ENCODE peak calls at places on chromosomes 13 and 19, in ten cellular contexts. A is ovary, I is lower lobe of right lung, O is colonic mucosa, T is fibroblast of lung, J is A673, H is mesendoderm, P is ascending aorta, L is brain microvascular endothelial cell, D is BJ. M is an unnamed sample.
A peak's percentile ranks its signal among the peaks of the same experiment; 100 is the strongest.

GRCh38 chr19:42051166-42052115 is 18.6 kb downstream of the GRIK5 start:
- DNase-seq in O (no peak), T (no peak), H (no peak), P (no peak), D (no peak), J (no peak), A (no peak), L (no peak), I (no peak), M (peak; percentile 17)

GRCh38 chr13:26988059-26988769 is 183.4 kb downstream of the USP12 start:
- DNase-seq in T (no peak), I (no peak), A (no peak), P (no peak), L (no peak), H (no peak), O (no peak), J (no peak), D (no peak), M (peak; percentile 11)

GRCh38 chr19:17829855-17830566 is 8.7 kb upstream of the INSL3 start:
- DNase-seq in D (no peak), A (peak; percentile 93), I (no peak), O (peak; percentile 63), J (no peak), H (peak; percentile 95), T (peak; percentile 21), L (peak; percentile 14), P (no peak), M (peak; percentile 51)

GRCh38 chr13:40149611-40150283 is 494.3 kb downstream of the COG6 start:
- DNase-seq in O (no peak), A (peak; percentile 49), P (peak; percentile 66), J (peak; percentile 17), D (peak; percentile 55), H (no peak), L (peak; percentile 86), I (no peak), T (peak; percentile 90), M (peak; percentile 80)

GRCh38 chr13:72181661-72182060 is 314.7 kb upstream of the DACH1 start:
- DNase-seq in D (no peak), T (no peak), P (no peak), L (no peak), I (no peak), J (no peak), A (no peak), H (no peak), O (no peak), M (no peak)

GRCh38 chr19:55472463-55472862 is 4.0 kb upstream of the ZNF628 start:
- DNase-seq in J (no peak), D (no peak), O (no peak), T (peak; percentile 37), A (no peak), H (peak; percentile 51), L (peak; percentile 68), P (no peak), I (no peak), M (peak; percentile 87)

GRCh38 chr13:29594710-29595379 is 643 bp downstream of the SLC7A1 start:
- DNase-seq in P (peak; percentile 33), L (peak; percentile 47), D (no peak), T (peak; percentile 54), I (peak; percentile 83), H (peak; percentile 33), A (peak; percentile 70), O (peak; percentile 51), J (peak; percentile 65), M (peak; percentile 74)

GRCh38 chr19:50549927-50550593 is 18.2 kb downstream of the LRRC4B start:
- DNase-seq in D (no peak), I (no peak), L (no peak), O (no peak), T (no peak), J (no peak), P (no peak), H (no peak), A (no peak), M (no peak)

GRCh38 chr19:15461694-15462093 is 2.6 kb downstream of the RASAL3 start:
- DNase-seq in L (no peak), P (no peak), T (no peak), H (no peak), A (no peak), I (no peak), J (no peak), D (no peak), O (no peak), M (no peak)

GRCh38 chr13:59477011-59477410 is 686.7 kb downstream of the DIAPH3 start:
- DNase-seq in O (no peak), P (no peak), J (no peak), T (no peak), D (no peak), I (no peak), A (no peak), H (no peak), L (no peak), M (no peak)

GRCh38 chr13:42876810-42877550 is 95.6 kb downstream of the FAM216B start:
- DNase-seq in T (peak; percentile 49), P (no peak), L (peak; percentile 68), J (no peak), O (no peak), D (no peak), A (no peak), I (no peak), H (peak; percentile 64), M (no peak)

GRCh38 chr19:15790096-15790495 is 2.6 kb downstream of the OR10H5 start:
- DNase-seq in D (no peak), T (no peak), L (no peak), H (no peak), A (no peak), J (no peak), P (no peak), I (no peak), O (no peak), M (peak; percentile 30)

GRCh38 chr13:109625156-109625555 is 161.2 kb downstream of the IRS2 start:
- DNase-seq in D (no peak), P (no peak), J (no peak), O (no peak), A (no peak), H (no peak), L (no peak), T (no peak), I (no peak), M (no peak)

GRCh38 chr13:109616021-109616420 is 170.4 kb downstream of the IRS2 start:
- DNase-seq in O (no peak), L (no peak), H (no peak), D (no peak), J (no peak), P (no peak), A (no peak), T (no peak), I (no peak), M (no peak)

GRCh38 chr13:109627649-109628048 is 158.7 kb downstream of the IRS2 start:
- DNase-seq in T (no peak), I (no peak), H (no peak), J (no peak), O (no peak), D (no peak), A (no peak), L (no peak), P (no peak), M (no peak)

GRCh38 chr13:109626386-109627171 is 159.8 kb downstream of the IRS2 start:
- DNase-seq in D (no peak), O (no peak), P (no peak), L (no peak), A (no peak), H (peak; percentile 35), J (no peak), T (no peak), I (no peak), M (peak; percentile 9)

DNA sequence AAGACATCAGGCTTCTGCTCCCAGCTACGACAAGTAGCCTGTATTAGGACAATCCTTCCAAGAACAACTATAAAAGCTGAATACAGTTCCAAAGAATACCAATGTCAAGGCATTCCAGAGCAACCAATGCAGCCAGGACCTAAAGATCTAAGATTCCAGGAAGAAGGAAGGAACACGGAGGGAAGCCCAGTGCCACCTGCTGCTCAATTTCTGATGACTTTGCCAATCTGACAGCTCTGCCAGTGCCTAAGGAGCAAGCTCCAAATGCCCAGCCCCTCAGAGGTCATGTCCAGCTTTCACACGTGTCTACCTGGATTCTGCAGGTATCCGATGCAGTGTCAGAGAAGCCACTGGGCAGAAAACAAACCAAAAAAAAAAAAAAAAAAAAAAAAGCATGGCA is 164.4 kb downstream of the IRS2 start:
- DNase-seq in A (no peak), O (no peak), I (no peak), H (no peak), L (no peak), P (no peak), T (no peak), D (no peak), J (no peak), M (no peak)
- H3K36me3 ChIP-seq in A (no peaks in the 10 kb centered on the region), O (no peaks in the 10 kb centered on the region), I (no peaks in the 10 kb centered on the region), H (no peaks in the 10 kb centered on the region), L (no peaks in the 10 kb centered on the region), P (no peaks in the 10 kb centered on the region), T (no peaks in the 10 kb centered on the region), D (no peaks in the 10 kb centered on the region), J (no peaks in the 10 kb centered on the region), M (no peaks in the 10 kb centered on the region)

GRCh38 chr13:48236528-48237353 is 3.7 kb downstream of the ITM2B start:
- DNase-seq in I (no peak), D (no peak), T (peak; percentile 37), O (no peak), H (peak; percentile 23), L (no peak), P (no peak), A (no peak), J (peak; percentile 6), M (no peak)
- H3K4me3 ChIP-seq in I (peak overlapping the region; percentile 93), D (no peak overlapping the region), T (peak overlapping the region; percentile 3), O (no peak overlapping the region), H (no peak overlapping the region), L (no peak overlapping the region), P (peak overlapping the region; percentile 100), A (peak overlapping the region; percentile 17), J (no peak overlapping the region), M (no peak overlapping the region)

DNA sequence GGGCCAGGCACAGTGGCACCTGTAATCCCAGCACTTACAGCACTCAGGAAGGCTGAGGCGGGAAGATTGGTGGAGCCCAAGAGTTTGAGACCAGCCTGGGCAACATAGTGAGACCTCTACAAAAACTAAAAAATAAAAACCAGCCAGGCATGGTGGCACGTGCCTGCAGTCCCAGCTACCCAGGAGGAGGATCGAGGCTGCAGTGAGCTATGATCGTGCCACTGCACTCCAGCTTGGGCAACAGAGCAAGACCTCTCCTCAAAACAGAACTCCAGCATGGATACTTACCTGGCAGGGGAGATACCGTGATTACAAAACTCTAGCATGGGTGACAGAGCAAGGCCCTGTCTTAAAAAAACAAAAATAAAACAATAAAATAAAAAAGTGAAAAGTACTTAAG is 95.3 kb downstream of the GJA3 start:
- DNase-seq in J (no peak), O (no peak), D (no peak), P (no peak), H (no peak), I (no peak), L (no peak), T (no peak), A (no peak), M (no peak)
- H3K36me3 ChIP-seq in J (peaks cover 76% of the 10 kb centered on the region), O (peaks cover 5% of the 10 kb centered on the region), D (peaks cover 3% of the 10 kb centered on the region), P (peaks cover 63% of the 10 kb centered on the region), H (peaks cover 4% of the 10 kb centered on the region), I (peaks cover 95% of the 10 kb centered on the region), L (peaks cover 38% of the 10 kb centered on the region), T (no peaks in the 10 kb centered on the region), A (no peaks in the 10 kb centered on the region), M (peaks cover 42% of the 10 kb centered on the region)

DNA sequence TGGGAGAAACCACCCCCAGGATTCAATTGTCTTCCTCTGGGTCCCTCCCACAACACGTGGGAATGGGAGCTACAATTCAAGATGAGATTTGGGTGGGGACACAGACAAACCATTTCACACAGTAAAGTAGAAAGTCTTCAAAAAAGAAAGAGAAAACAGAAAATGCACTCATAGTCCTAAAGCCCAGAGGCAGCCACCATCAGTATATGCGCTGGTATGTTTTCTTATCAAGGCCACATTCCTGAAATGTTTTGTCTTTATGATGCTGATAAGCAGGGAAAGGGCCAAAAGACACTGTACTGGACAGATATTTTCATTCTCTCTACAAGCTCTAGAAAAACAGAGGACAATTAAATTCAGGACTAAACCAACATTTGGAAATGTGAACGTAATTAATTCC is 375.8 kb upstream of the TSHZ3 start:
- DNase-seq in L (peak; percentile 14), O (no peak), D (no peak), T (no peak), J (no peak), A (no peak), H (peak; percentile 26), I (no peak), P (no peak), M (no peak)
- H3K4me3 ChIP-seq in L (no peak overlapping the region), O (no peak overlapping the region), D (no peak overlapping the region), T (no peak overlapping the region), J (no peak overlapping the region), A (no peak overlapping the region), H (no peak overlapping the region), I (no peak overlapping the region), P (no peak overlapping the region), M (no peak overlapping the region)